ENCODE peak calls at places on chromosomes 5 and 9, in five cellular contexts. S is K562, M is HepG2, H is H1, O is HCT116. B is an unnamed sample.

GRCh38 chr5:132100672-132101261 is 27.2 kb downstream of the CSF2 start:
- DNase-seq in S (no peak), O (no peak), M (no peak), H (no peak), B (peak)

GRCh38 chr5:66989286-66989685 is 207.3 kb downstream of the CD180 start:
- DNase-seq in S (no peak), H (no peak), M (peak), O (no peak), B (no peak)

GRCh38 chr9:128917151-128917849 is 3.5 kb upstream of the PHYHD1 start:
- DNase-seq in O (no peak), H (no peak), M (peak), S (no peak), B (peak)

GRCh38 chr9:96141666-96142065 is 160.3 kb downstream of the HSD17B3 start:
- DNase-seq in H (no peak), O (no peak), M (no peak), S (no peak), B (no peak)

GRCh38 chr5:17302138-17302537 is 84.7 kb downstream of the BASP1 start:
- DNase-seq in M (no peak), H (no peak), O (no peak), S (no peak), B (no peak)

GRCh38 chr5:134026521-134027202 is 21.9 kb upstream of the VDAC1 start:
- DNase-seq in S (peak), H (peak), O (peak), M (peak), B (peak)

GRCh38 chr9:76255781-76256455 is 138.3 kb downstream of the RFK start:
- DNase-seq in H (no peak), O (no peak), S (no peak), M (no peak), B (peak)

GRCh38 chr9:90140131-90140818 is 502.3 kb downstream of the DIRAS2 start:
- DNase-seq in O (no peak), M (no peak), S (no peak), H (no peak), B (no peak)

GRCh38 chr9:73348485-73348884 is 196.8 kb downstream of the ANXA1 start:
- DNase-seq in H (no peak), O (no peak), M (no peak), S (no peak), B (no peak)

GRCh38 chr9:69667306-69667705 is 4.9 kb downstream of the APBA1 start:
- DNase-seq in O (no peak), S (no peak), M (no peak), H (no peak), B (no peak)

GRCh38 chr5:132489871-132490483 is 596 bp downstream of the IRF1 start:
- DNase-seq in S (peak), M (no peak), O (no peak), H (no peak), B (peak)

GRCh38 chr5:32168460-32169033 is 5.6 kb downstream of the GOLPH3 start:
- DNase-seq in M (no peak), S (no peak), O (no peak), H (no peak), B (no peak)

GRCh38 chr5:149257875-149258705 is 13.6 kb upstream of the AFAP1L1 start:
- DNase-seq in S (no peak), O (no peak), H (no peak), M (no peak), B (no peak)

GRCh38 chr9:91255327-91255726 is 106.4 kb downstream of the AUH start:
- DNase-seq in S (no peak), H (no peak), O (no peak), M (no peak), B (no peak)

GRCh38 chr9:130036099-130036498 is 6.9 kb downstream of the FNBP1 start:
- DNase-seq in H (no peak), M (no peak), O (no peak), S (no peak), B (no peak)

GRCh38 chr5:56286015-56286992 is 53.2 kb upstream of the ANKRD55 start:
- DNase-seq in H (no peak), S (no peak), O (no peak), M (no peak), B (no peak)

GRCh38 chr5:132776077-132776931 is 735 bp downstream of the SEPTIN8 start:
- DNase-seq in M (peak), O (no peak), H (no peak), S (peak), B (peak)

GRCh38 chr5:96384353-96384752 is 48.7 kb downstream of the PCSK1 start:
- DNase-seq in S (no peak), H (no peak), M (peak), O (peak), B (no peak)

GRCh38 chr9:136219276-136219675 is 14.3 kb upstream of the LHX3 start:
- DNase-seq in O (no peak), H (no peak), M (no peak), S (no peak), B (no peak)

GRCh38 chr9:93673844-93674334 is 97.5 kb downstream of the PHF2 start:
- DNase-seq in O (no peak), S (no peak), M (no peak), H (no peak), B (peak)

GRCh38 chr5:1106385-1107166 is 5.3 kb downstream of the SLC12A7 start:
- DNase-seq in H (no peak), S (no peak), O (no peak), M (peak), B (no peak)

GRCh38 chr5:150636391-150637244 is 3.8 kb upstream of the SYNPO start:
- DNase-seq in H (no peak), S (no peak), O (no peak), M (no peak), B (peak)

GRCh38 chr5:168879929-168880328 is 300.8 kb upstream of the PANK3 start:
- DNase-seq in H (no peak), O (no peak), M (no peak), S (no peak), B (no peak)

GRCh38 chr5:81856948-81857928 is 106.3 kb upstream of the SSBP2 start:
- DNase-seq in M (no peak), S (no peak), H (no peak), O (no peak), B (peak)

GRCh38 chr5:53031695-53032096 is 42.5 kb downstream of the ITGA2 start:
- DNase-seq in M (peak), H (no peak), S (no peak), O (peak), B (no peak)

GRCh38 chr5:10307206-10308148 is at the start of gene CMBL:
- DNase-seq in M (peak), S (peak), H (no peak), O (peak), B (peak)

GRCh38 chr5:105726093-105726492 is 1944.6 kb downstream of the EFNA5 start:
- DNase-seq in H (no peak), M (no peak), O (no peak), S (no peak), B (no peak)

GRCh38 chr5:1445895-1446601 is 808 bp upstream of the SLC6A3 start:
- DNase-seq in S (no peak), O (no peak), H (no peak), M (no peak), B (no peak)

GRCh38 chr5:113038714-113039113 is 62.1 kb downstream of the DCP2 start:
- DNase-seq in O (peak), H (no peak), M (no peak), S (no peak), B (no peak)

GRCh38 chr9:86732514-86732913 is 214.8 kb downstream of the GAS1 start:
- DNase-seq in M (no peak), S (no peak), O (no peak), H (no peak), B (no peak)

GRCh38 chr5:36876965-36877666 is 547 bp downstream of the NIPBL start:
- DNase-seq in H (no peak), O (peak), M (peak), S (peak), B (peak)

GRCh38 chr5:153147891-153148623 is 342.4 kb upstream of the GRIA1 start:
- DNase-seq in M (peak), H (no peak), S (no peak), O (no peak), B (no peak)

GRCh38 chr9:74951725-74952151 is 974 bp downstream of the C9orf40 start:
- DNase-seq in O (no peak), S (no peak), H (no peak), M (peak), B (peak)

GRCh38 chr5:177319913-177320588 is 8.4 kb upstream of the MXD3 start:
- DNase-seq in M (no peak), S (no peak), O (no peak), H (no peak), B (no peak)

GRCh38 chr5:157107508-157107907 is 1.3 kb downstream of the HAVCR2 start:
- DNase-seq in M (no peak), H (no peak), S (no peak), O (no peak), B (no peak)

GRCh38 chr5:175572922-175573321 is 84.9 kb upstream of the HRH2 start:
- DNase-seq in M (peak), H (no peak), S (no peak), O (no peak), B (peak)

GRCh38 chr5:15008911-15009310 is 137.3 kb upstream of the ANKH start:
- DNase-seq in M (peak), H (no peak), O (no peak), S (no peak), B (no peak)

GRCh38 chr9:134434896-134435506 is 108.7 kb downstream of the RXRA start:
- DNase-seq in O (no peak), H (no peak), S (no peak), M (peak), B (peak)

DNA sequence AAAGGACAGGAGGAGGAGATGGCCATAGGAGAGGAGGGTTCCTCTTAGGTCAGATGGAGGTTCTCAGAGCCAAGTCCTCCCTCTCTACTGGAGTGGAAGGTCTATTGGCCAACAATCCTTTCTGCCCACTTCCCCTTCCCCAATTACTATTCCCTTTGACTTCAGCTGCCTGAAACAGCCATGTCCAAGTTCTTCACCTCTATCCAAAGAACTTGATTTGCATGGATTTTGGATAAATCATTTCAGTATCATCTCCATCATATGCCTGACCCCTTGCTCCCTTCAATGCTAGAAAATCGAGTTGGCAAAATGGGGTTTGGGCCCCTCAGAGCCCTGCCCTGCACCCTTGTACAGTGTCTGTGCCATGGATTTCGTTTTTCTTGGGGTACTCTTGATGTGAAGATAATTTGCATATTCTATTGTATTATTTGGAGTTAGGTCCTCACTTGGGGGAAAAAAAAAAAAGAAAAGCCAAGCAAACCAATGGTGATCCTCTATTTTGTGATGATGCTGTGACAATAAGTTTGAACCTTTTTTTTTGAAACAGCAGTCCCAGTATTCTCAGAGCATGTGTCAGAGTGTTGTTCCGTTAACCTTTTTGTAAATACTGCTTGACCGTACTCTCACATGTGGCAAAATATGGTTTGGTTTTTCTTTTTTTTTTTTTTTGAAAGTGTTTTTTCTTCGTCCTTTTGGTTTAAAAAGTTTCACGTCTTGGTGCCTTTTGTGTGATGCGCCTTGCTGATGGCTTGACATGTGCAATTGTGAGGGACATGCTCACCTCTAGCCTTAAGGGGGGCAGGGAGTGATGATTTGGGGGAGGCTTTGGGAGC is 3.1 kb downstream of the EGR1 start:
- DNase-seq in O (peak), M (no peak), H (no peak), S (no peak), B (no peak)
- TF ChIP-seq POLR2A in O (peak), M (peak), H (no peak), S (peak), B (peak)

DNA sequence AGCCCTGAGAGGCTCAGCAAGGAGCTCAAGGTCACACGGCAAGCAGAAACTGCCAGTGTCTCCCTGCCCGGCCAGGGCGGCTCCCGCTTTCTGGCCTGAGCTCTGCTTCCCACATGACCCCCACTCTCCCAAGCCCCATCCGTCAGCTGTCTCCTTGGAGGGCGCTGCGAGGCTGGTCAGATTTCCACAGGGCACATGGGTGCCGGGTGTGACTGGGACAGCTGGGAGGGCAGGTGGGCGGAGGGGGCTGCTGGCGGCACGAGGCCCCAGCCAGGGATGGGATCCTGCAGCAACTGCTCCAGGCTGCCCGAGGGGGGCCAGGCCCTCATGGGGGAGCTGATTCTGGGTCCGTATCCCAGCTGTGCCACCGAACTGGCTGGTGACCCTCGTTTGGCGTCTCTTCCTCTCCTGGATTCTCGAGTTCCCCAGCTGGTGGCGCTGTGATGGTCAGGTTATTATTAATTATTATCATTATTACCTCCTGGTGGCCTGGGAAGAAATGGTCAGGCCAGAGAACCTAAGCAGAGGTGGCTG is 12.9 kb upstream of the WDR38 start:
- DNase-seq in M (peak), H (no peak), S (peak), O (peak), B (no peak)
- TF ChIP-seq CTCF in M (peak), H (peak), S (peak), O (no peak), B (no peak)

GRCh38 chr5:172868924-172869565 is 35.0 kb downstream of the ERGIC1 start:
- DNase-seq in O (peak), S (peak), M (peak), H (no peak), B (peak)

GRCh38 chr5:172869734-172870133 is 35.7 kb downstream of the ERGIC1 start:
- DNase-seq in H (no peak), O (no peak), S (no peak), M (no peak), B (no peak)

GRCh38 chr5:172866802-172867748 is 33.0 kb downstream of the ERGIC1 start:
- DNase-seq in S (no peak), H (no peak), O (no peak), M (no peak), B (no peak)

GRCh38 chr5:172867761-172868435 is 33.8 kb downstream of the ERGIC1 start:
- DNase-seq in S (no peak), M (no peak), H (no peak), O (no peak), B (no peak)

DNA sequence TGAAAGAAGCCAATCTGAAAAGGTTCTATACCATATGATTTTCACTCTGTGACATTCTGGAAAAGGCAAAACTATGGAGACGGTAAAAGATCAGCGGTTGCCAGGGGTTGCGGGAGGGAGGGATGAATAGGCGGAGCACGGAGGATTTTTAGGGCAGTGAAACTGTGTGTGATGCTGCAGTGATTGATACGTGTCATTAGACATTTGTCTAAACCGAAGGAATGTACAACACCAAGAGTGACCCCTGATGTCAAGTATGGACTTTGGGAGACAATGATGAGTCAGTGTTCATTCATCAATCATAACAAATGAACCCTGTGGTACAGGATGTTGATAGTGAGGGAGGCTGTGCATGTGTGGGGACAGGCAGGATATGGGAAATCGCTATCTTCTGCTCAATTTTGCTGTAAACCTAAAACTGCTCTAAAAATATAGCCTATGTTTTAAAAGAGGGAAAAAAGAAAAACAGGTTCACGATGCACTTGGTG is 34.4 kb downstream of the ERGIC1 start:
- DNase-seq in O (peak), S (peak), H (no peak), M (peak), B (no peak)
- TF ChIP-seq POLR2AphosphoS5 in O (no peak), S (no peak), H (no peak), M (no peak), B (no peak)

GRCh38 chr5:40549611-40550010 is 130.1 kb upstream of the PTGER4 start:
- DNase-seq in M (no peak), H (no peak), S (no peak), O (no peak), B (no peak)

GRCh38 chr5:40552981-40553380 is 126.7 kb upstream of the PTGER4 start:
- DNase-seq in O (no peak), S (no peak), M (no peak), H (no peak), B (no peak)

GRCh38 chr5:40554048-40554447 is 125.7 kb upstream of the PTGER4 start:
- DNase-seq in O (no peak), M (no peak), H (no peak), S (no peak), B (no peak)

GRCh38 chr5:40550481-40550880 is 129.2 kb upstream of the PTGER4 start:
- DNase-seq in M (no peak), H (no peak), S (no peak), O (no peak), B (no peak)

DNA sequence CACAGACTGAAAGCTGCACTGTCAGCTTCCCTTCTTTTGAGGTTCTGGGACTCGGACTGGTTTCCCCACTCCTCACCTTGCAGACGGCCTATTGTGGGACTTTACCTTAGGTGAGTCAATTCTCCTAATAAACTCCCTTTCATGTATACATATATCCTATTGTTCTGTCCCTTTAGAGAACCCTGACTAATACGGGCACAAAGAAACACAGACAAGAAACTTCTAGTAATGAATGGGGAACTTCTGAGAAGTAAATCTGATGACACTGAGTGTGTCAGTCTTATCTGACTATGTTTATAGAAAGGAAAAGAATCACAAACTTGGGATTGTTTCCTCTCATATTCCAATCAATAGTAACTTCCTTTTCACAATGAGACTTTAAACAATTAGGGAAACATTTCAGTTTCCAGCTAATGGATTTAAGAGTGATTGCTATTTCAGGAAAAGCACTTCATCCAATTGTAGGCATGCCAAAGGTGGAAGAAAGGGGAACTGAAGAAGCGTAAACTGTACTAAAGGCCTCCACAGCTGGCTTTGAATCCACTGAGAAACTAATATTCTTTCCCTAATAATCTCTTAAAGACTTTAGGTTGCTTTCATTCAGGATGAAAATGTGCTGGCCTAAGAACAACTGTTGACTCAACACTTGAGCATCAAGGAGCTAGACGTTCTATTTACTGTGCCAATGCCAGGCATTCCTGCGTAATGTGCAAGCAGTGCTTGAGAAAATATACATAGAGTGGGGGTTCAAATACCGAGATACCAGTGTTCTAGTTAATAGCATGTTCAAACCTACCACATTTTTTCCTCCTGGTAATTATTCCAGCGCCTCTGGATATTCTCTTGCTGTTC is 127.8 kb upstream of the PTGER4 start:
- DNase-seq in O (no peak), M (peak), H (peak), S (no peak), B (no peak)
- TF ChIP-seq POLR2A in O (no peak), M (no peak), H (no peak), S (no peak), B (no peak)

GRCh38 chr9:107600060-107600573 is 110.5 kb upstream of the KLF4 start:
- DNase-seq in M (no peak), H (no peak), O (no peak), S (no peak), B (no peak)

GRCh38 chr9:107606149-107606790 is 116.7 kb upstream of the KLF4 start:
- DNase-seq in S (no peak), M (no peak), H (no peak), O (no peak), B (peak)

GRCh38 chr9:107605041-107605440 is 115.5 kb upstream of the KLF4 start:
- DNase-seq in S (no peak), M (no peak), H (no peak), O (no peak), B (no peak)
- TF ChIP-seq CTCF in S (no peak), M (no peak), H (no peak), O (no peak), B (no peak)

DNA sequence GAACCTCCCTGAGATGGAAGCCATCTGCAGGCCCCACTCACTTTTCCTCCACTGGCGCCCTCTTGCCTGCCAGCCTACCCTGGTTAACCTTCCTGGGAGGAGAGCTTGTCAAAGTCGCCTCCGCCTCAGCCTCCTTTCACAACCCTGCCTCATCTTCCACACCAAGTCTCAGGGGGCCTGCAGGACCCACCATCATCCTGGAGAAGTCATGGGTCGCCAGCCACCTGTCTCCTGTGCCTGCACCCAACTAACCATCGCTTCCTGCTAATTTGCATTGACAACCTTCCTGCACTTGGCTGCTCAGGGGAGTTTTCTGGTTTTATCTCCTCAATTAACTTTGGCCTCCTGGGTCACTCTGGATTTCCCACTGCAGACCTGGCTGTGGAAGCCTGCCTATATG is 52.8 kb upstream of the GRHPR start:
- DNase-seq in H (no peak), M (no peak), O (no peak), S (no peak), B (no peak)
- TF ChIP-seq POLR2AphosphoS5 in H (no peak), M (no peak), O (no peak), S (no peak), B (no peak)

B was measured in transverse colon.